ENCODE peak calls at places on chromosomes 12 and 14, in eight cellular contexts. S is mammary epithelial cell, L is dorsolateral prefrontal cortex, D is DND-41, P is upper lobe of left lung, Q is heart right ventricle, N is thyroid gland, H is adrenal gland. J is an unnamed sample.

GRCh38 chr12:112179341-112179740 is 54.0 kb downstream of the TRAFD1 start:
- DNase-seq in D (no peak), N (no peak), Q (no peak), S (no peak), P (no peak), H (no peak), L (no peak), J (no peak)

GRCh38 chr12:67269632-67270578 is 747 bp downstream of the CAND1 start:
- DNase-seq in P (peak), N (peak), S (peak), D (peak), H (peak), Q (peak), L (peak), J (peak)

GRCh38 chr12:113259499-113259953 is 38.3 kb downstream of the TPCN1 start:
- DNase-seq in Q (peak), L (peak), H (peak), D (no peak), N (peak), P (peak), S (no peak), J (peak)

GRCh38 chr14:99327458-99328250 is 55.7 kb upstream of the BCL11B start:
- DNase-seq in D (no peak), P (no peak), N (peak), L (no peak), S (peak), H (no peak), Q (no peak), J (no peak)

GRCh38 chr12:2593045-2593444 is 201.7 kb upstream of the FKBP4 start:
- DNase-seq in H (no peak), Q (no peak), D (no peak), P (no peak), S (no peak), N (no peak), L (no peak), J (no peak)

GRCh38 chr14:103329421-103330347 is 4.4 kb upstream of the EIF5 start:
- DNase-seq in P (peak), D (no peak), Q (no peak), H (peak), L (no peak), S (peak), N (peak), J (no peak)

GRCh38 chr12:64744422-64745258 is 14.6 kb downstream of the GNS start:
- DNase-seq in S (no peak), H (no peak), N (no peak), P (no peak), D (no peak), Q (no peak), L (no peak), J (no peak)

GRCh38 chr12:110176745-110177144 is 52.6 kb downstream of the IFT81 start:
- DNase-seq in S (no peak), Q (no peak), P (no peak), H (no peak), D (no peak), L (no peak), N (no peak), J (no peak)

GRCh38 chr12:15208140-15208539 is 13.1 kb downstream of the RERG start:
- DNase-seq in D (no peak), N (no peak), P (no peak), Q (no peak), L (no peak), H (no peak), S (no peak), J (no peak)

GRCh38 chr14:100417466-100417865 is 94.3 kb downstream of the SLC25A47 start:
- DNase-seq in P (no peak), H (peak), L (peak), S (peak), D (no peak), Q (no peak), N (no peak), J (peak)

GRCh38 chr12:3752741-3753486 is at the start of gene CRACR2A:
- DNase-seq in S (no peak), Q (peak), D (peak), P (peak), L (peak), H (peak), N (peak), J (peak)

GRCh38 chr14:34684578-34684977 is 29.8 kb downstream of the CFL2 start:
- DNase-seq in L (no peak), H (no peak), D (no peak), P (no peak), N (no peak), S (peak), Q (no peak), J (no peak)

GRCh38 chr12:30908389-30909087 is 18.0 kb upstream of the TSPAN11 start:
- DNase-seq in D (no peak), L (no peak), S (no peak), H (no peak), Q (no peak), N (no peak), P (no peak), J (no peak)

GRCh38 chr14:55446833-55447232 is 6.4 kb upstream of the TBPL2 start:
- DNase-seq in D (no peak), L (no peak), P (no peak), H (peak), S (peak), N (peak), Q (no peak), J (peak)

GRCh38 chr14:61337893-61338292 is 16.5 kb downstream of the PRKCH start:
- DNase-seq in D (peak), L (no peak), H (no peak), S (no peak), N (peak), Q (no peak), P (peak), J (no peak)

GRCh38 chr14:90398841-90399540 is 2.2 kb downstream of the CALM1 start:
- DNase-seq in H (no peak), D (no peak), Q (no peak), P (no peak), S (no peak), N (no peak), L (no peak), J (no peak)

GRCh38 chr14:79764288-79764687 is 447.0 kb downstream of the DIO2 start:
- DNase-seq in P (no peak), S (no peak), D (no peak), N (no peak), Q (no peak), H (no peak), L (no peak), J (no peak)

GRCh38 chr14:37623552-37623951 is 28.1 kb downstream of the TTC6 start:
- DNase-seq in L (no peak), Q (no peak), D (no peak), P (no peak), H (no peak), S (peak), N (no peak), J (no peak)

GRCh38 chr12:70933133-70933532 is 12.6 kb upstream of the PTPRR start:
- DNase-seq in P (no peak), N (no peak), S (no peak), Q (no peak), L (no peak), D (no peak), H (no peak), J (no peak)

GRCh38 chr14:87494010-87494409 is 499.0 kb downstream of the GALC start:
- DNase-seq in Q (no peak), P (no peak), N (no peak), D (no peak), H (no peak), S (no peak), L (no peak), J (no peak)

GRCh38 chr14:74608959-74609611 is 3.0 kb downstream of the LTBP2 start:
- DNase-seq in D (peak), Q (peak), H (peak), P (peak), S (peak), N (peak), L (peak), J (peak)

GRCh38 chr12:57815177-57816000 is 3.1 kb downstream of the AVIL start:
- DNase-seq in L (no peak), P (no peak), H (no peak), N (no peak), Q (no peak), D (no peak), S (no peak), J (peak)

GRCh38 chr12:59372971-59373370 is 222.9 kb upstream of the SLC16A7 start:
- DNase-seq in S (peak), D (no peak), Q (no peak), H (no peak), P (no peak), N (peak), L (no peak), J (peak)

GRCh38 chr12:124914392-124915248 is at the start of gene UBC:
- DNase-seq in N (peak), L (peak), H (peak), Q (peak), S (peak), D (peak), P (peak), J (peak)
- H3K27ac ChIP-seq in N (peak), L (peak), H (peak), Q (peak), S (peak), D (peak), P (peak), J (peak)

DNA sequence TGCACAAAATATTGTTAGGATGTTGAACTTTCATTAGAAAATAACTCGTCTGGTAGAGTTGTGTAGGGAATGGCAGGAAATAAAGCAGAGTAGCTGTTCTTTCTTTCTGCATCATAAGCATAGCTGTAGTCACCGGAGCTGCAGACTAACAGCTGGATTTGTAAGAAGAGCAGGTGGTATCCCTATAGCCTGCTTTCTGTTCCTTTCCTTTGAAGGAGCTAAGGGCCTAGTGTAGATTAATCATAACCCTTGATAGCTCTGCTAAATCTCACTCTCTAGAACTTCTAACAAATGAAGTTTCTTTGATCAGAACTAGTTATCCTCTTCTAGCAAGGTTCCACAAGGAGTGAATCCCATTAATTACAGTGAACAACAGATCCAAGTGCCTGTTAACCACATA is 3.5 kb downstream of the LMO3 start:
- DNase-seq in Q (no peak), D (no peak), H (no peak), P (no peak), L (no peak), S (no peak), N (no peak), J (no peak)
- H3K4me3 ChIP-seq in Q (no peak), D (no peak), H (no peak), P (peak), L (peak), S (no peak), N (no peak), J (no peak)

DNA sequence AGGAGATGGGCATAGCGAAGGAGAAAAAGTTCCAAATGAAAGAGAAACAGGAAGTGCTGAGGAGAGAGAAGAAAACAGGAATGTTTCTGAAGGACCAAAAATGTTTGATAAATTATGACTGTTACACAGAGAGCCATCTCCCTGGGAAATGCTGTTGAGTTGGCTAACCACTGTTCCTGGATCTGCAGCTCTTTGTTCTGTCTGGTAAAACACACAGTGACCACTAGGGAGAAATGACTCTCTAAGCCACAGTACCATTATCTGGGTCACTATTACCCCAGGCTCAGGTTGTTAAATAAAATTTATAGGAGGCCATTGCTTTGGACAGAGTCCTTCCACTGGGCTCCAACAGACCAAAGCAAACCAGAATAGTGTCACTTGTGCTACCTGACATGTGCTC is 219.3 kb downstream of the CRADD start:
- DNase-seq in L (no peak), D (no peak), Q (no peak), S (no peak), P (no peak), N (no peak), H (no peak), J (no peak)
- TF ChIP-seq CTCF in L (no peak), D (no peak), Q (peak), S (peak), P (no peak), N (no peak), H (peak), J (peak)

DNA sequence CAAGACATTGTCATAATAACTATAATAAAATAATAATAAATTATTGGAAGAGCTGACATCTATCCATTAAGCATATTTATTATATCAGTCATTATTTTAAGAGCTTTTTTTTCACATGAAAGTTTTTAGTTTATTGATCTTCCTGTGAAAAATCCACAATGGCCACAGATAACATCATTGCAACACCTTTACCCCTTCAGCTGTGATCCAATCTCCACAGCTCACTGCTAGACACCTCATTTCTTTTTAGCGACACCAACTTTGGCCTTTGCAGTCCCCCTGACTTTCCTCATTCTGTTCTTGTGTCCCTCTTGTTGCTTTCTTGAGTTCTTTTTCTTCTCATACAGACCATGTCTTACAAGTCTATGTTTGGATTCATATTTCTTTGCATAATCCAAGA is 67.4 kb downstream of the STON2 start:
- DNase-seq in L (no peak), P (no peak), Q (no peak), S (no peak), D (no peak), H (no peak), N (no peak), J (no peak)
- H3K27ac ChIP-seq in L (no peak), P (no peak), Q (no peak), S (no peak), D (no peak), H (no peak), N (no peak), J (no peak)

GRCh38 chr14:76773188-76773885 is 12.1 kb downstream of the VASH1 start:
- DNase-seq in S (peak), L (peak), Q (peak), D (no peak), N (peak), H (peak), P (peak), J (no peak)

GRCh38 chr14:76770521-76771431 is 9.5 kb downstream of the VASH1 start:
- DNase-seq in N (no peak), P (no peak), D (no peak), S (no peak), L (no peak), Q (no peak), H (no peak), J (no peak)

GRCh38 chr14:76773956-76774355 is 12.7 kb downstream of the VASH1 start:
- DNase-seq in P (no peak), Q (no peak), S (no peak), N (no peak), H (no peak), D (no peak), L (no peak), J (no peak)

GRCh38 chr14:76771432-76771980 is 10.2 kb downstream of the VASH1 start:
- DNase-seq in S (no peak), L (no peak), D (no peak), H (no peak), N (no peak), Q (no peak), P (no peak), J (no peak)

GRCh38 chr14:76772300-76773187 is 11.3 kb downstream of the VASH1 start:
- DNase-seq in L (peak), D (no peak), N (no peak), H (peak), Q (peak), S (no peak), P (peak), J (no peak)
- H3K4me3 ChIP-seq in L (no peak), D (no peak), N (no peak), H (no peak), Q (no peak), S (no peak), P (no peak), J (no peak)

GRCh38 chr12:96047151-96047620 is 11.8 kb upstream of the LTA4H start:
- DNase-seq in P (no peak), N (no peak), S (peak), Q (no peak), D (no peak), L (no peak), H (no peak), J (no peak)
- TF ChIP-seq CTCF in P (no peak), N (no peak), S (no peak), Q (no peak), D (no peak), L (no peak), H (no peak), J (no peak)

DNA sequence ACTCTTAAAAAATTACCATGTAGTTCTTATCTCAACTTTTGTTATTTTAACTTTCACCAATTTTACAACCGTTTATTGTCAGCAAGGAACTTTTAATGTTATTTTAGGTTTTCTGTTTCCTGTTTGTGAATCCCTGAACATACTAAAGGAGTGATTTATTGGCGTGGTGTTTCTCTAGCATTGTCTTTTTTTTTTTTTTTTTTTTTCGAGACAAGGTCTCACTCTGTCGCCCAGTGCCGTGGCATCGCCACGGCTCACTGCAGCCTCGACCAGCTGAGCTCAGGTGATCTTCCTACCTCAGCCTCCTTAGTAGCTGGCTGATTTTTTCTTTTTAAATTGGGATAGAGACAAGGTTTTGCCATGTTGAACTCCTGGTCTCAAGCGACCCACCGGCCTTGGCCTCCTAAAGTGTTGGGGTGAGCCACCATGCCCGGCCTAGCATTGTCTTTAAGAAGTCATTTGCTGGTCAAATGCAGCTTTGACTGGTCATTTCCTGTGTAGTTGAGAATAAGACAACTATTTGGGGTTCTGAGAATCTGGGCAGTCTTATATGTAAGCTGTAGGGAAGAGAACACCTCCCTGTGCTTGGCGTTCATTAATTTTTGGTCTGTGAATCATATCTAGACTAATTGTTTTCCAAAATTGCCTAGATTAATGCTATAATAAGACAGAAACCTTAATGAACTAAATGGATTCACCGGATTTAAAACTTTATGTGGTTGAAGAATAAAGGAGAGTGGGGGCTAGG is 2.1 kb downstream of the WASHC4 start:
- DNase-seq in N (peak), L (no peak), P (no peak), S (no peak), D (no peak), Q (no peak), H (peak), J (no peak)
- H3K27ac ChIP-seq in N (peak), L (no peak), P (peak), S (peak), D (peak), Q (peak), H (peak), J (no peak)

DNA sequence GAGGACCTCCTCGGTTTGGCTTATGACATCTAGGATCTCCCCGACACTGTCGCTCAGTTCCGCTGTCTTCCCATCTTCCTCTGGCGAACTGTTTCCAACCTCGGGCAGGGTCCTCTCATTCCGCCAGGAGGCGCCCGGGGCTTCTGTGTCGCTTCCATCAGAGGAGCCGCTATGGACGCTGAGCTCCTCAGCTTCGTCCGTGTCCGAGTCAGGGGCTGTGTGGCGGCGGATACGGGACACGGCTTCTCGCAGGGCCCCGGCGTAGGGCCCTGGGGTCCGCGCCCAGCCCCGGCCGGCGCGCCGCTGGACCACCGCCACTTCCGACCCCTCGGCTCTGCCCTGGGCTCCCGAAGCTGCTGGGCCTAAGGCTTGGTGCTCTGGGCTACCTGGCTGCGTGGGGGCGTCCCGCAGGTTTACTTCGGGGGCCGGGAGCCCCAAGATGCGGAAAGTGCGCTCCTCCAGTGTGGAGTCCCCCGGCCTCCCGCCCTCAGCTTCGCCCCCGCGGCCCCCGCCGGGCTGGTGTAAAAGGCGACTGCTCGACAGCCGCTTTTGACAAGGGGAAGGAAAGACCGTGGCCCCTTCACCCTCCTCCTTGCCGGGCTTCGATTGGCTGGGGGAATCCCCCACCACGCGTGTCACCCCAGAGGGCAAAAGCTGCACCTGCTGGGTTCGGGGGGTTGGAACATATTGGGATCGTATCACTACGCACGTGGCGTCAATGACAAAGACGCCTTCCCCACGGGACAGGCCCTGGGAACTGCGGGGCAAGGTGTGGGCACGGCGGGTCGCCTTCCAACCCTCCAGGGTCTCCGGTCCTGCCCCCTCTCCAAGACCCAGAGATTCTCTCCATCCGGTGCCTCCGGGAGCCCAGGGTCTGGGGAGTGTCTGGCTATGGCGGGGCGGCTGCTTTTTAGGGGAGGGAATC is 2.1 kb downstream of the DDN start:
- DNase-seq in Q (peak), N (peak), S (no peak), P (peak), D (peak), L (peak), H (peak), J (peak)
- H3K4me3 ChIP-seq in Q (peak), N (peak), S (no peak), P (peak), D (peak), L (peak), H (no peak), J (peak)

J was measured in WERI-Rb-1.